ENCODE peak calls at places on chromosomes 3 and 15, in five cellular contexts. I is activated gamma-delta T cell treated with Interleukin-2 at 50 U/mL for 16 hours; K is activated CD4-positive, alpha-beta T cell treated with anti-CD3 and anti-CD28 coated beads for 1 hour; D is AG09319; L is suprapubic skin. T is an unnamed sample.

GRCh38 chr15:81466741-81467140 is 92.7 kb upstream of the TMC3 start:
- DNase-seq in I (no peak), K (no peak), D (no peak), L (no peak), T (no peak)

GRCh38 chr3:46936733-46937250 is 39.8 kb downstream of the CCDC12 start:
- DNase-seq in I (no peak), K (no peak), D (no peak), L (no peak), T (no peak)

GRCh38 chr3:55203486-55204010 is 275.7 kb upstream of the LRTM1 start:
- DNase-seq in I (no peak), K (no peak), D (no peak), L (no peak), T (no peak)

GRCh38 chr15:41558400-41559238 is at the start of gene TYRO3:
- DNase-seq in I (peak; percentile 60), K (peak; percentile 67), D (no peak), L (no peak), T (peak; percentile 61)

GRCh38 chr15:77673801-77674317 is 41.1 kb upstream of the LINGO1 start:
- DNase-seq in I (no peak), K (no peak), D (no peak), L (no peak), T (no peak)

GRCh38 chr3:18425641-18426403 is 683 bp upstream of the SATB1 start:
- DNase-seq in I (peak; percentile 67), K (peak; percentile 61), D (no peak), L (peak; percentile 68), T (peak; percentile 69)

GRCh38 chr15:40633178-40633577 is 39.1 kb downstream of the KNL1 start:
- DNase-seq in I (no peak), K (no peak), D (peak; percentile 23), L (no peak), T (no peak)

GRCh38 chr15:72288796-72289596 is 16.6 kb upstream of the PARP6 start:
- DNase-seq in I (no peak), K (no peak), D (no peak), L (no peak), T (no peak)

GRCh38 chr3:184811034-184811433 is 932 bp upstream of the VPS8 start:
- DNase-seq in I (no peak), K (no peak), D (no peak), L (no peak), T (no peak)

GRCh38 chr3:127002195-127003174 is 19.6 kb downstream of the PLXNA1 start:
- DNase-seq in I (no peak), K (no peak), D (peak; percentile 86), L (peak; percentile 91), T (no peak)

GRCh38 chr3:57298041-57298440 is 5.6 kb upstream of the ASB14 start:
- DNase-seq in I (no peak), K (no peak), D (no peak), L (no peak), T (no peak)

GRCh38 chr3:138348107-138348949 is at the start of gene MRAS:
- DNase-seq in I (no peak), K (peak; percentile 10), D (peak; percentile 38), L (peak; percentile 80), T (no peak)

GRCh38 chr3:32596926-32597369 is 26.3 kb upstream of the DYNC1LI1 start:
- DNase-seq in I (no peak), K (no peak), D (no peak), L (no peak), T (no peak)

GRCh38 chr3:196948442-196949365 is 6.4 kb upstream of the NCBP2 start:
- DNase-seq in I (no peak), K (no peak), D (no peak), L (no peak), T (no peak)

GRCh38 chr3:98343647-98344507 is 9.8 kb upstream of the OR5K4 start:
- DNase-seq in I (peak; percentile 10), K (no peak), D (no peak), L (no peak), T (peak; percentile 20)

GRCh38 chr15:96046620-96047240 is 283.8 kb upstream of the NR2F2 start:
- DNase-seq in I (no peak), K (no peak), D (no peak), L (no peak), T (no peak)

GRCh38 chr15:29776859-29777258 is 45.4 kb downstream of the TJP1 start:
- DNase-seq in I (no peak), K (no peak), D (no peak), L (no peak), T (no peak)

GRCh38 chr3:52399593-52399992 is 45.3 kb downstream of the SEMA3G start:
- DNase-seq in I (no peak), K (no peak), D (no peak), L (no peak), T (no peak)

GRCh38 chr3:139611540-139611939 is 66.2 kb downstream of the NMNAT3 start:
- DNase-seq in I (no peak), K (no peak), D (no peak), L (no peak), T (no peak)

GRCh38 chr3:140570602-140571001 is 107.3 kb upstream of the TRIM42 start:
- DNase-seq in I (no peak), K (no peak), D (no peak), L (no peak), T (no peak)

GRCh38 chr3:142912440-142913172 is 23.7 kb upstream of the PCOLCE2 start:
- DNase-seq in I (no peak), K (no peak), D (no peak), L (no peak), T (no peak)

GRCh38 chr15:36903922-36904479 is 196.3 kb downstream of the MEIS2 start:
- DNase-seq in I (no peak), K (no peak), D (no peak), L (peak; percentile 68), T (no peak)

T was measured in activated T-helper 2 cell treated with anti-CD3 and anti-CD28 coated beads, Interferon-gamma antibody, Interleukin-2, Interleukin-4, amounts not matched to agents 10 μg/mL and 5 μg/mL and 100 μg/mL, durations not matched to agents 14 hours and 24 hours and 36 hours.